ENCODE peak calls at places on chromosomes 13 and 19, in nine cellular contexts. K is neural progenitor cell; O is Peyer's patch; G is AG04450; U is CD8-positive, alpha-beta T cell; X is pancreas; V is heart left ventricle; F is heart right ventricle; H is IMR-90. S is an unnamed sample.

GRCh38 chr13:27339299-27339698 is 68.7 kb downstream of the RASL11A start:
- DNase-seq in O (no peak), X (no peak), K (peak; percentile 63), H (peak; percentile 42), F (no peak), G (no peak), U (peak; percentile 37), V (no peak), S (peak; percentile 28)

GRCh38 chr13:112067121-112067741 is at the start of gene SOX1:
- DNase-seq in F (no peak), K (peak; percentile 87), V (no peak), G (no peak), X (no peak), H (no peak), O (no peak), U (no peak), S (no peak)

GRCh38 chr19:40388486-40388885 is 1.5 kb downstream of the HIPK4 start:
- DNase-seq in F (no peak), V (no peak), H (no peak), G (no peak), O (no peak), K (no peak), U (no peak), X (no peak), S (no peak)

GRCh38 chr19:2255982-2256685 is at the start of gene JSRP1:
- DNase-seq in X (no peak), K (no peak), H (no peak), G (no peak), U (no peak), O (peak; percentile 51), F (no peak), V (no peak), S (no peak)

GRCh38 chr19:12868540-12869112 is 12.6 kb downstream of the DNASE2 start:
- DNase-seq in H (no peak), F (no peak), O (no peak), X (no peak), V (no peak), G (no peak), K (no peak), U (no peak), S (no peak)

GRCh38 chr19:8512115-8512967 is 1.6 kb downstream of the ZNF414 start:
- DNase-seq in U (no peak), G (no peak), V (no peak), H (no peak), X (no peak), O (no peak), F (no peak), K (peak; percentile 33), S (no peak)

GRCh38 chr13:109779074-109779473 is 7.3 kb downstream of the IRS2 start:
- DNase-seq in X (no peak), H (no peak), O (no peak), K (no peak), U (peak; percentile 75), G (no peak), V (no peak), F (no peak), S (no peak)

GRCh38 chr13:28204690-28205443 is 66.5 kb downstream of the PAN3 start:
- DNase-seq in X (no peak), H (no peak), K (no peak), F (no peak), G (no peak), V (no peak), U (no peak), O (no peak), S (no peak)

GRCh38 chr13:36766295-36766694 is 52.7 kb upstream of the RFXAP start:
- DNase-seq in U (no peak), X (no peak), F (no peak), K (no peak), H (peak; percentile 47), O (no peak), V (no peak), G (no peak), S (peak; percentile 66)

GRCh38 chr13:31001647-31002046 is 69.2 kb downstream of the TEX26 start:
- DNase-seq in U (no peak), K (no peak), V (no peak), G (no peak), X (no peak), H (no peak), O (no peak), F (no peak), S (peak; percentile 5)

GRCh38 chr13:30708541-30708940 is 26.8 kb upstream of the ALOX5AP start:
- DNase-seq in X (no peak), K (no peak), V (no peak), G (no peak), F (no peak), O (no peak), U (no peak), H (peak; percentile 69), S (peak; percentile 66)

GRCh38 chr19:7831452-7831851 is 1.4 kb downstream of the EVI5L start:
- DNase-seq in H (peak; percentile 34), F (no peak), K (peak; percentile 79), U (no peak), O (no peak), G (no peak), V (no peak), X (no peak), S (no peak)

GRCh38 chr13:97934590-97934989 is 18.9 kb upstream of the IPO5 start:
- DNase-seq in V (no peak), F (peak; percentile 6), H (no peak), X (no peak), K (peak; percentile 28), O (no peak), G (no peak), U (no peak), S (no peak)

GRCh38 chr13:32201809-32202208 is 113.4 kb downstream of the ZAR1L start:
- DNase-seq in U (no peak), H (no peak), K (no peak), G (no peak), V (no peak), F (no peak), X (no peak), O (no peak), S (no peak)

GRCh38 chr13:32203736-32204135 is 111.4 kb downstream of the ZAR1L start:
- DNase-seq in V (no peak), F (no peak), X (no peak), O (no peak), G (no peak), U (no peak), K (no peak), H (no peak), S (no peak)

GRCh38 chr13:32199168-32199567 is 116.0 kb downstream of the ZAR1L start:
- DNase-seq in V (no peak), G (no peak), O (no peak), U (no peak), F (no peak), K (no peak), H (no peak), X (no peak), S (no peak)

GRCh38 chr13:32200741-32201140 is 114.4 kb downstream of the ZAR1L start:
- DNase-seq in X (no peak), H (no peak), G (no peak), O (no peak), V (no peak), U (no peak), K (no peak), F (no peak), S (no peak)

DNA sequence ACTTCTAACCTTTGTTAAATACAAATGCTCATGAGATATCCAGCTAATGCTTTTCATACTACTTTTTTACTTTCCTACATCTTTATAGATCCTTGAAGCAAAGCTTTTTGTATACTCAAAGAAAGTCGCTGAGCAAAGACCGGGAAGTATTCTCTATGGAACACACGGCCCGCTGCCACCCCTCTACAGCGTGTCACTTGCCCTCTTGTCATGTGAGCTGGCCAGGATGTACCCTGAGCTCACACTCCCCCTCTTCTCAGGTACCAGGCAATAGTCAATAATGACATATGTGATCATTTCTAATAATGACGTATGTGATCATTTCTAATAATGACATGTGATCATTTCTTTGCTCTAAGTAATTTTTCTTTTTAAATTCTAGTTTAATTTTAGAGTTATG is 112.9 kb downstream of the ZAR1L start:
- DNase-seq in V (no peak), F (no peak), G (no peak), X (no peak), H (no peak), K (no peak), U (no peak), O (no peak), S (no peak)
- H3K4me3 ChIP-seq in V (no peak overlapping the region), F (no peak overlapping the region), G (no peak overlapping the region), X (no peak overlapping the region), H (no peak overlapping the region), K (no peak overlapping the region), U (no peak overlapping the region), O (no peak overlapping the region), S (no peak overlapping the region)

DNA sequence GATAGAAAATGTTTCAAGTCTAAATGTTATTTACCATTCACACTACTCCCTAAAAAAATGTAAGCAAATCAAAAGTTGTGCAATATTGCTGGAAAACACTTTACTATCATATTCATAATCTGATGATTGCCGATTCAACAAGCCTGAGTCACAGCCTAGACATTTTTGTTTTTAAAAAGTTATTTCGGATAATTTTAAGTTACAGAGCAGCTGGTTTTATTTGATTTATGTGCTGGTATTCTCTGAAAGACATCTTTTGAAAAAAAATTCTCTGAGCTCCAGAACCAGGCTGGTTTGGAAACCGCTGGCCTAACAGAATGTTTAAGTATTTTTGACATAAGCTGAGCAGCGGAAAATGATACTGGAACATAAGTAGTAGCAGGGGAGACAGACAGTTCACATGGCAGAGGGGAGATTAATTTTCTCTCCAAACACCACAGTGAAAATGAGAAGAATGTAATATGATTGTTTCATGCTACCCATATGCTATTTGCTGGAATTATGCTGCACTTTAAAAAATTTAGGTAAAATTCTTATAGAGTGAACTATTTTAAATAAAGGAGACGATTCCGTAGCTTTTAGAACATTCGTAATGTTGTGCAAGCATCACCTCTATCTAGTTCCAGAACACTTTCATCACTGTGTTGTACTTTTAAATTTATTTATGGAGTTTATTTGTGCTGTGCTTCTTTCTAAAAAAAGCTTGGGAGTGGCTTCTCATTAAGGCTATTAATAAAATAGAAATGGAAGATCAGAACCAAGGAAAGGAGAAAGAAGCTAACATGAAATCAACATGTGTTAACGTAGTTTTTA is 36.0 kb downstream of the TBC1D4 start:
- DNase-seq in X (no peak), G (no peak), U (no peak), F (no peak), H (peak; percentile 34), K (no peak), O (no peak), V (no peak), S (peak; percentile 5)
- TF ChIP-seq CTCF in X (no peak), G (no peak), U (no peak), F (no peak), H (no peak), K (no peak), O (no peak), V (no peak), S (no peak)

DNA sequence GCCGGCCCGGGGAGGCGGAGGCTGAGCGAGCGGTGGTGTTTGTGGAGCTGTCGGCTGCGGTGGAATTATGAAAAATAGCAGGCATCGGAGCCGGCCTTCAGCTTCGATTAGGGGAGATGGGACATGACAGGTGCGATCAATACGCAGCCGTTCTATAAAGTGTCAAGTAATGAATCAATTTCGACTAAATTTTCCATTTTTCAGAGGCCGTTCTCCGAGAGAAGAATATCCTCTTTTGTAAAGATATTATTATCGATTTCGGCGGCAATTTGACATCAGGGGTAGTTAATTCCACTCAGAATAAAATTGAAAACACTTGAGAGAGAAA is 4.8 kb upstream of the ERFL start:
- DNase-seq in V (no peak), O (no peak), G (no peak), F (no peak), K (no peak), H (no peak), U (no peak), X (no peak), S (no peak)
- H3K27me3 ChIP-seq in V (peaks cover 65% of the 10 kb centered on the region), O (no peaks in the 10 kb centered on the region), G (peaks cover 80% of the 10 kb centered on the region), F (peaks cover 89% of the 10 kb centered on the region), K (peaks cover 100% of the 10 kb centered on the region), H (peaks cover 72% of the 10 kb centered on the region), U (no peaks in the 10 kb centered on the region), X (no peaks in the 10 kb centered on the region), S (peaks cover 74% of the 10 kb centered on the region)

GRCh38 chr19:33780746-33781145 is 15.9 kb upstream of the KCTD15 start:
- DNase-seq in X (no peak), V (peak; percentile 49), K (no peak), U (no peak), G (no peak), O (no peak), H (no peak), F (no peak), S (no peak)
- H3K4me3 ChIP-seq in X (no peak overlapping the region), V (no peak overlapping the region), K (no peak overlapping the region), U (no peak overlapping the region), G (no peak overlapping the region), O (no peak overlapping the region), H (no peak overlapping the region), F (no peak overlapping the region), S (no peak overlapping the region)